ENCODE peak calls at places on chromosomes 12 and 14, in five cellular contexts. One of them, this sample, is unnamed.

GRCh38 chr12:26097046-26097878 is 27.6 kb downstream of the BHLHE41 start:
- DNase-seq in LoVo: peak
- DNase-seq in fibroblast of pulmonary artery: peak
- DNase-seq in cardiac fibroblast: peak
- DNase-seq in CD4-positive, alpha-beta T cell: peak
- DNase-seq in this sample: no peak

GRCh38 chr14:100532154-100532915 is 54.9 kb downstream of the BEGAIN start:
- DNase-seq in CD4-positive, alpha-beta T cell: no peak
- DNase-seq in LoVo: no peak
- DNase-seq in cardiac fibroblast: no peak
- DNase-seq in fibroblast of pulmonary artery: no peak
- DNase-seq in this sample: no peak

GRCh38 chr12:40502322-40502721 is 189.9 kb upstream of the CNTN1 start:
- DNase-seq in cardiac fibroblast: no peak
- DNase-seq in CD4-positive, alpha-beta T cell: no peak
- DNase-seq in LoVo: no peak
- DNase-seq in fibroblast of pulmonary artery: no peak
- DNase-seq in this sample: no peak

GRCh38 chr12:1250641-1251040 is 259.6 kb downstream of the ERC1 start:
- DNase-seq in LoVo: no peak
- DNase-seq in cardiac fibroblast: no peak
- DNase-seq in fibroblast of pulmonary artery: no peak
- DNase-seq in CD4-positive, alpha-beta T cell: no peak
- DNase-seq in this sample: no peak

GRCh38 chr14:35215110-35215872 is 76.9 kb upstream of the PSMA6 start:
- DNase-seq in LoVo: peak
- DNase-seq in fibroblast of pulmonary artery: peak
- DNase-seq in cardiac fibroblast: peak
- DNase-seq in CD4-positive, alpha-beta T cell: no peak
- DNase-seq in this sample: no peak

GRCh38 chr12:108826115-108826806 is 31.1 kb downstream of the SSH1 start:
- DNase-seq in fibroblast of pulmonary artery: peak
- DNase-seq in LoVo: no peak
- DNase-seq in cardiac fibroblast: peak
- DNase-seq in CD4-positive, alpha-beta T cell: no peak
- DNase-seq in this sample: no peak

GRCh38 chr12:88693837-88694445 is 113.7 kb upstream of the KITLG start:
- DNase-seq in LoVo: no peak
- DNase-seq in CD4-positive, alpha-beta T cell: no peak
- DNase-seq in cardiac fibroblast: peak
- DNase-seq in fibroblast of pulmonary artery: no peak
- DNase-seq in this sample: no peak

GRCh38 chr12:68483592-68484373 is 126.9 kb upstream of the RAP1B start:
- DNase-seq in CD4-positive, alpha-beta T cell: no peak
- DNase-seq in LoVo: no peak
- DNase-seq in fibroblast of pulmonary artery: peak
- DNase-seq in cardiac fibroblast: peak
- DNase-seq in this sample: no peak

GRCh38 chr12:666766-667308 is 3.6 kb upstream of the NINJ2 start:
- DNase-seq in cardiac fibroblast: peak
- DNase-seq in fibroblast of pulmonary artery: no peak
- DNase-seq in LoVo: peak
- DNase-seq in CD4-positive, alpha-beta T cell: no peak
- DNase-seq in this sample: no peak

GRCh38 chr12:116406529-116406928 is 129.0 kb upstream of the MED13L start:
- DNase-seq in cardiac fibroblast: peak
- DNase-seq in LoVo: peak
- DNase-seq in fibroblast of pulmonary artery: peak
- DNase-seq in CD4-positive, alpha-beta T cell: no peak
- DNase-seq in this sample: no peak

GRCh38 chr12:112979281-112979680 is 962 bp downstream of the OAS2 start:
- DNase-seq in fibroblast of pulmonary artery: no peak
- DNase-seq in CD4-positive, alpha-beta T cell: peak
- DNase-seq in cardiac fibroblast: no peak
- DNase-seq in LoVo: no peak
- DNase-seq in this sample: no peak

This sample was measured in GM19239.